ENCODE peak calls at places on chromosome 14, in nine cellular contexts. One of them, this sample, is unnamed.

GRCh38 chr14:77033622-77034521 is 5.4 kb upstream of the IRF2BPL start:
- DNase-seq in right lobe of liver: peak
- DNase-seq in adrenal gland: peak
- DNase-seq in cardiac muscle cell: peak
- DNase-seq in suprapubic skin: peak
- DNase-seq in stomach: peak
- DNase-seq in AG04450: peak
- DNase-seq in endothelial cell of umbilical vein: peak
- DNase-seq in brain microvascular endothelial cell: peak
- DNase-seq in this sample: no peak

GRCh38 chr14:77549451-77549850 is 50.8 kb upstream of the ISM2 start:
- DNase-seq in stomach: no peak
- DNase-seq in suprapubic skin: no peak
- DNase-seq in cardiac muscle cell: no peak
- DNase-seq in AG04450: no peak
- DNase-seq in adrenal gland: no peak
- DNase-seq in endothelial cell of umbilical vein: no peak
- DNase-seq in brain microvascular endothelial cell: peak
- DNase-seq in right lobe of liver: no peak
- DNase-seq in this sample: no peak

GRCh38 chr14:100679707-100680438 is 46.8 kb upstream of the DLK1 start:
- DNase-seq in endothelial cell of umbilical vein: no peak
- DNase-seq in cardiac muscle cell: peak
- DNase-seq in AG04450: peak
- DNase-seq in brain microvascular endothelial cell: peak
- DNase-seq in stomach: no peak
- DNase-seq in suprapubic skin: no peak
- DNase-seq in adrenal gland: no peak
- DNase-seq in right lobe of liver: peak
- DNase-seq in this sample: peak

GRCh38 chr14:73494593-73494992 is 3.9 kb downstream of the RIOX1 start:
- DNase-seq in endothelial cell of umbilical vein: no peak
- DNase-seq in right lobe of liver: no peak
- DNase-seq in AG04450: no peak
- DNase-seq in brain microvascular endothelial cell: no peak
- DNase-seq in stomach: no peak
- DNase-seq in cardiac muscle cell: no peak
- DNase-seq in suprapubic skin: no peak
- DNase-seq in adrenal gland: no peak
- DNase-seq in this sample: no peak

GRCh38 chr14:61577506-61577931 is 117.8 kb upstream of the HIF1A start:
- DNase-seq in endothelial cell of umbilical vein: no peak
- DNase-seq in cardiac muscle cell: no peak
- DNase-seq in suprapubic skin: no peak
- DNase-seq in brain microvascular endothelial cell: no peak
- DNase-seq in right lobe of liver: no peak
- DNase-seq in AG04450: no peak
- DNase-seq in stomach: no peak
- DNase-seq in adrenal gland: peak
- DNase-seq in this sample: no peak

GRCh38 chr14:85468815-85469214 is 61.1 kb upstream of the FLRT2 start:
- DNase-seq in cardiac muscle cell: no peak
- DNase-seq in right lobe of liver: no peak
- DNase-seq in AG04450: no peak
- DNase-seq in endothelial cell of umbilical vein: no peak
- DNase-seq in adrenal gland: no peak
- DNase-seq in stomach: no peak
- DNase-seq in suprapubic skin: no peak
- DNase-seq in brain microvascular endothelial cell: no peak
- DNase-seq in this sample: no peak

GRCh38 chr14:93970589-93970966 is 5.8 kb downstream of the ASB2 start:
- DNase-seq in AG04450: no peak
- DNase-seq in brain microvascular endothelial cell: no peak
- DNase-seq in adrenal gland: no peak
- DNase-seq in right lobe of liver: no peak
- DNase-seq in endothelial cell of umbilical vein: no peak
- DNase-seq in cardiac muscle cell: no peak
- DNase-seq in suprapubic skin: no peak
- DNase-seq in stomach: peak
- DNase-seq in this sample: no peak

GRCh38 chr14:71414631-71415403 is 507.6 kb downstream of the PCNX1 start:
- DNase-seq in right lobe of liver: no peak
- DNase-seq in brain microvascular endothelial cell: no peak
- DNase-seq in endothelial cell of umbilical vein: no peak
- DNase-seq in AG04450: no peak
- DNase-seq in suprapubic skin: no peak
- DNase-seq in adrenal gland: no peak
- DNase-seq in cardiac muscle cell: no peak
- DNase-seq in stomach: no peak
- DNase-seq in this sample: peak

GRCh38 chr14:22610931-22611330 is 12.8 kb downstream of the ABHD4 start:
- DNase-seq in suprapubic skin: no peak
- DNase-seq in stomach: no peak
- DNase-seq in cardiac muscle cell: no peak
- DNase-seq in right lobe of liver: no peak
- DNase-seq in brain microvascular endothelial cell: no peak
- DNase-seq in endothelial cell of umbilical vein: no peak
- DNase-seq in adrenal gland: no peak
- DNase-seq in AG04450: no peak
- DNase-seq in this sample: no peak

GRCh38 chr14:74508292-74508731 is 14.7 kb downstream of the ISCA2 start:
- DNase-seq in AG04450: no peak
- DNase-seq in adrenal gland: no peak
- DNase-seq in stomach: no peak
- DNase-seq in endothelial cell of umbilical vein: no peak
- DNase-seq in brain microvascular endothelial cell: no peak
- DNase-seq in suprapubic skin: no peak
- DNase-seq in right lobe of liver: no peak
- DNase-seq in cardiac muscle cell: peak
- DNase-seq in this sample: no peak

GRCh38 chr14:97061198-97061597 is 264.0 kb downstream of the VRK1 start:
- DNase-seq in adrenal gland: no peak
- DNase-seq in right lobe of liver: no peak
- DNase-seq in cardiac muscle cell: no peak
- DNase-seq in brain microvascular endothelial cell: no peak
- DNase-seq in endothelial cell of umbilical vein: no peak
- DNase-seq in AG04450: no peak
- DNase-seq in suprapubic skin: no peak
- DNase-seq in stomach: no peak
- DNase-seq in this sample: no peak

GRCh38 chr14:75222208-75222701 is 45.8 kb upstream of the TMED10 start:
- DNase-seq in adrenal gland: no peak
- DNase-seq in suprapubic skin: no peak
- DNase-seq in right lobe of liver: no peak
- DNase-seq in AG04450: peak
- DNase-seq in endothelial cell of umbilical vein: peak
- DNase-seq in stomach: no peak
- DNase-seq in cardiac muscle cell: no peak
- DNase-seq in brain microvascular endothelial cell: peak
- DNase-seq in this sample: no peak

GRCh38 chr14:48398675-48399282 is 723.4 kb upstream of the MDGA2 start:
- DNase-seq in endothelial cell of umbilical vein: peak
- DNase-seq in cardiac muscle cell: peak
- DNase-seq in stomach: no peak
- DNase-seq in AG04450: no peak
- DNase-seq in right lobe of liver: no peak
- DNase-seq in adrenal gland: no peak
- DNase-seq in suprapubic skin: no peak
- DNase-seq in brain microvascular endothelial cell: peak
- DNase-seq in this sample: peak

GRCh38 chr14:54487771-54488170 is 1.0 kb downstream of the GMFB start:
- DNase-seq in adrenal gland: no peak
- DNase-seq in brain microvascular endothelial cell: no peak
- DNase-seq in suprapubic skin: no peak
- DNase-seq in AG04450: no peak
- DNase-seq in right lobe of liver: no peak
- DNase-seq in stomach: no peak
- DNase-seq in endothelial cell of umbilical vein: peak
- DNase-seq in cardiac muscle cell: peak
- DNase-seq in this sample: no peak

GRCh38 chr14:74500417-74501134 is 7.0 kb downstream of the ISCA2 start:
- DNase-seq in cardiac muscle cell: no peak
- DNase-seq in brain microvascular endothelial cell: no peak
- DNase-seq in endothelial cell of umbilical vein: no peak
- DNase-seq in stomach: no peak
- DNase-seq in AG04450: no peak
- DNase-seq in adrenal gland: no peak
- DNase-seq in suprapubic skin: no peak
- DNase-seq in right lobe of liver: no peak
- DNase-seq in this sample: no peak

GRCh38 chr14:96187216-96188050 is 17.2 kb upstream of the BDKRB2 start:
- DNase-seq in adrenal gland: no peak
- DNase-seq in endothelial cell of umbilical vein: no peak
- DNase-seq in stomach: no peak
- DNase-seq in AG04450: no peak
- DNase-seq in cardiac muscle cell: no peak
- DNase-seq in right lobe of liver: no peak
- DNase-seq in brain microvascular endothelial cell: no peak
- DNase-seq in suprapubic skin: no peak
- DNase-seq in this sample: no peak

GRCh38 chr14:60222820-60223219 is 26.2 kb upstream of the PPM1A start:
- DNase-seq in stomach: peak
- DNase-seq in suprapubic skin: no peak
- DNase-seq in right lobe of liver: peak
- DNase-seq in cardiac muscle cell: no peak
- DNase-seq in brain microvascular endothelial cell: no peak
- DNase-seq in endothelial cell of umbilical vein: no peak
- DNase-seq in adrenal gland: no peak
- DNase-seq in AG04450: no peak
- DNase-seq in this sample: no peak

GRCh38 chr14:73386342-73386741 is 72.0 kb downstream of the NUMB start:
- DNase-seq in endothelial cell of umbilical vein: no peak
- DNase-seq in AG04450: no peak
- DNase-seq in cardiac muscle cell: no peak
- DNase-seq in right lobe of liver: no peak
- DNase-seq in brain microvascular endothelial cell: no peak
- DNase-seq in adrenal gland: no peak
- DNase-seq in stomach: no peak
- DNase-seq in suprapubic skin: no peak
- DNase-seq in this sample: no peak

GRCh38 chr14:92441751-92442477 is 71.7 kb upstream of the RIN3 start:
- DNase-seq in cardiac muscle cell: no peak
- DNase-seq in stomach: no peak
- DNase-seq in endothelial cell of umbilical vein: no peak
- DNase-seq in adrenal gland: no peak
- DNase-seq in right lobe of liver: no peak
- DNase-seq in suprapubic skin: no peak
- DNase-seq in AG04450: no peak
- DNase-seq in brain microvascular endothelial cell: no peak
- DNase-seq in this sample: no peak

GRCh38 chr14:92439551-92440344 is 73.8 kb upstream of the RIN3 start:
- DNase-seq in stomach: no peak
- DNase-seq in suprapubic skin: no peak
- DNase-seq in endothelial cell of umbilical vein: no peak
- DNase-seq in cardiac muscle cell: peak
- DNase-seq in brain microvascular endothelial cell: no peak
- DNase-seq in AG04450: no peak
- DNase-seq in right lobe of liver: no peak
- DNase-seq in adrenal gland: no peak
- DNase-seq in this sample: no peak

GRCh38 chr14:92443741-92444140 is 69.8 kb upstream of the RIN3 start:
- DNase-seq in adrenal gland: no peak
- DNase-seq in cardiac muscle cell: no peak
- DNase-seq in suprapubic skin: no peak
- DNase-seq in stomach: no peak
- DNase-seq in right lobe of liver: no peak
- DNase-seq in AG04450: no peak
- DNase-seq in endothelial cell of umbilical vein: no peak
- DNase-seq in brain microvascular endothelial cell: no peak
- DNase-seq in this sample: no peak

GRCh38 chr14:92440345-92441003 is 73.1 kb upstream of the RIN3 start:
- DNase-seq in stomach: no peak
- DNase-seq in endothelial cell of umbilical vein: no peak
- DNase-seq in suprapubic skin: no peak
- DNase-seq in brain microvascular endothelial cell: no peak
- DNase-seq in adrenal gland: no peak
- DNase-seq in right lobe of liver: no peak
- DNase-seq in cardiac muscle cell: no peak
- DNase-seq in AG04450: no peak
- DNase-seq in this sample: no peak

DNA sequence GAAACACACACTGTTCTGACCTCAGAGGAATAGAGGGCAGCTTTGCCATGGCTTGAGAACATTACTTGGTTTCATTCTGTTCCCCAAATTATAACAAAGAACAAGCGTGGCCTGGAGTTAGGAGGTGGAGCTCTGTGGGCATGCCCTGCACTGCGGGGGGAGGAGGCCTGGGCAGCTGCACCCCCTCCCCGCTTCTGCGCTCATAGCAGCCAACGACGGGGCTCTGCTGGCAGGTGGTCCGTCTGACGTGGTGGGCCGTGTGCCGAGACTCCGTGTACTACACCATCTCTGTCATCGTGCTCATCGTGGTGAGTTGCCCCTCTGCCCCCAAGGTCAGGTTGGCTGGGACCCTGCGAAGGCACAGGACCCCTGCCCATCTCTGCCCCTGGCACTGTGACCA is 70.4 kb upstream of the RIN3 start:
- DNase-seq in endothelial cell of umbilical vein: no peak
- DNase-seq in adrenal gland: no peak
- DNase-seq in AG04450: no peak
- DNase-seq in right lobe of liver: no peak
- DNase-seq in brain microvascular endothelial cell: no peak
- DNase-seq in stomach: no peak
- DNase-seq in cardiac muscle cell: no peak
- DNase-seq in suprapubic skin: no peak
- DNase-seq in this sample: no peak
- H3K4me3 ChIP-seq in endothelial cell of umbilical vein: no peak
- H3K4me3 ChIP-seq in adrenal gland: no peak
- H3K4me3 ChIP-seq in AG04450: no peak
- H3K4me3 ChIP-seq in right lobe of liver: no peak
- H3K4me3 ChIP-seq in brain microvascular endothelial cell: no peak
- H3K4me3 ChIP-seq in stomach: no peak
- H3K4me3 ChIP-seq in cardiac muscle cell: no peak
- H3K4me3 ChIP-seq in suprapubic skin: no peak
- H3K4me3 ChIP-seq in this sample: no peak

GRCh38 chr14:52951730-52952481 is 1.1 kb upstream of the FERMT2 start:
- DNase-seq in brain microvascular endothelial cell: peak
- DNase-seq in stomach: peak
- DNase-seq in endothelial cell of umbilical vein: peak
- DNase-seq in suprapubic skin: no peak
- DNase-seq in right lobe of liver: no peak
- DNase-seq in adrenal gland: peak
- DNase-seq in cardiac muscle cell: peak
- DNase-seq in AG04450: peak
- DNase-seq in this sample: peak
- TF ChIP-seq CTCF in brain microvascular endothelial cell: peak
- TF ChIP-seq CTCF in stomach: no peak
- TF ChIP-seq CTCF in endothelial cell of umbilical vein: peak
- TF ChIP-seq CTCF in suprapubic skin: peak
- TF ChIP-seq CTCF in right lobe of liver: peak
- TF ChIP-seq CTCF in adrenal gland: peak
- TF ChIP-seq CTCF in cardiac muscle cell: peak
- TF ChIP-seq CTCF in AG04450: peak
- TF ChIP-seq CTCF in this sample: peak

GRCh38 chr14:105487449-105487985 is 831 bp downstream of the CRIP1 start:
- DNase-seq in right lobe of liver: no peak
- DNase-seq in suprapubic skin: no peak
- DNase-seq in stomach: peak
- DNase-seq in brain microvascular endothelial cell: no peak
- DNase-seq in adrenal gland: no peak
- DNase-seq in endothelial cell of umbilical vein: no peak
- DNase-seq in cardiac muscle cell: no peak
- DNase-seq in AG04450: no peak
- DNase-seq in this sample: no peak
- H3K4me3 ChIP-seq in right lobe of liver: peak
- H3K4me3 ChIP-seq in suprapubic skin: peak
- H3K4me3 ChIP-seq in stomach: peak
- H3K4me3 ChIP-seq in brain microvascular endothelial cell: no peak
- H3K4me3 ChIP-seq in adrenal gland: peak
- H3K4me3 ChIP-seq in endothelial cell of umbilical vein: no peak
- H3K4me3 ChIP-seq in cardiac muscle cell: peak
- H3K4me3 ChIP-seq in AG04450: no peak
- H3K4me3 ChIP-seq in this sample: peak

GRCh38 chr14:102772781-102773570 is 4.3 kb upstream of the TRAF3 start:
- DNase-seq in cardiac muscle cell: peak
- DNase-seq in right lobe of liver: no peak
- DNase-seq in brain microvascular endothelial cell: no peak
- DNase-seq in stomach: no peak
- DNase-seq in AG04450: no peak
- DNase-seq in endothelial cell of umbilical vein: no peak
- DNase-seq in adrenal gland: no peak
- DNase-seq in suprapubic skin: no peak
- DNase-seq in this sample: no peak
- TF ChIP-seq CTCF in cardiac muscle cell: peak
- TF ChIP-seq CTCF in right lobe of liver: no peak
- TF ChIP-seq CTCF in brain microvascular endothelial cell: peak
- TF ChIP-seq CTCF in stomach: no peak
- TF ChIP-seq CTCF in AG04450: peak
- TF ChIP-seq CTCF in endothelial cell of umbilical vein: peak
- TF ChIP-seq CTCF in adrenal gland: no peak
- TF ChIP-seq CTCF in suprapubic skin: no peak
- TF ChIP-seq CTCF in this sample: peak